ENCODE peak calls at places on chromosomes 6 and 20, in four cellular contexts. One of them, this sample, is unnamed.

GRCh38 chr20:34249291-34249690 is 8.1 kb downstream of the ASIP start:
- DNase-seq in AG08396: no peak
- DNase-seq in left ventricle myocardium inferior: no peak
- DNase-seq in GM03348: peak
- DNase-seq in this sample: peak

GRCh38 chr6:1736346-1737105 is 126.8 kb downstream of the FOXC1 start:
- DNase-seq in AG08396: no peak
- DNase-seq in left ventricle myocardium inferior: no peak
- DNase-seq in GM03348: no peak
- DNase-seq in this sample: no peak

GRCh38 chr6:4615891-4616290 is 160.3 kb upstream of the CDYL start:
- DNase-seq in AG08396: no peak
- DNase-seq in left ventricle myocardium inferior: peak
- DNase-seq in GM03348: peak
- DNase-seq in this sample: no peak

GRCh38 chr6:37826188-37826587 is 6.7 kb downstream of the ZFAND3 start:
- DNase-seq in AG08396: no peak
- DNase-seq in left ventricle myocardium inferior: no peak
- DNase-seq in GM03348: peak
- DNase-seq in this sample: no peak

GRCh38 chr6:35219683-35220326 is 6.0 kb downstream of the SCUBE3 start:
- DNase-seq in AG08396: no peak
- DNase-seq in left ventricle myocardium inferior: no peak
- DNase-seq in GM03348: no peak
- DNase-seq in this sample: no peak

GRCh38 chr20:41171736-41172295 is 34.5 kb downstream of the PLCG1 start:
- DNase-seq in AG08396: no peak
- DNase-seq in left ventricle myocardium inferior: no peak
- DNase-seq in GM03348: no peak
- DNase-seq in this sample: no peak

GRCh38 chr6:38713812-38714211 is 1.3 kb upstream of the DNAH8 start:
- DNase-seq in AG08396: no peak
- DNase-seq in left ventricle myocardium inferior: no peak
- DNase-seq in GM03348: no peak
- DNase-seq in this sample: peak

GRCh38 chr6:133835901-133836300 is 53.0 kb upstream of the TCF21 start:
- DNase-seq in AG08396: no peak
- DNase-seq in left ventricle myocardium inferior: no peak
- DNase-seq in GM03348: no peak
- DNase-seq in this sample: no peak

GRCh38 chr6:100099189-100100074 is 105.4 kb upstream of the MCHR2 start:
- DNase-seq in AG08396: no peak
- DNase-seq in left ventricle myocardium inferior: no peak
- DNase-seq in GM03348: peak
- DNase-seq in this sample: no peak

GRCh38 chr6:149862901-149863595 is 1.1 kb downstream of the LRP11 start:
- DNase-seq in AG08396: peak
- DNase-seq in left ventricle myocardium inferior: peak
- DNase-seq in GM03348: peak
- DNase-seq in this sample: peak

GRCh38 chr20:46683939-46684750 is 5.1 kb downstream of the TP53RK start:
- DNase-seq in AG08396: peak
- DNase-seq in left ventricle myocardium inferior: peak
- DNase-seq in GM03348: peak
- DNase-seq in this sample: no peak

GRCh38 chr6:64520050-64520449 is 884.4 kb downstream of the PHF3 start:
- DNase-seq in AG08396: peak
- DNase-seq in left ventricle myocardium inferior: no peak
- DNase-seq in GM03348: peak
- DNase-seq in this sample: peak

GRCh38 chr6:134342972-134343371 is 25.1 kb upstream of the SGK1 start:
- DNase-seq in AG08396: no peak
- DNase-seq in left ventricle myocardium inferior: peak
- DNase-seq in GM03348: no peak
- DNase-seq in this sample: no peak

GRCh38 chr20:454951-455350 is 7.4 kb downstream of the TBC1D20 start:
- DNase-seq in AG08396: no peak
- DNase-seq in left ventricle myocardium inferior: no peak
- DNase-seq in GM03348: no peak
- DNase-seq in this sample: no peak

GRCh38 chr6:20716865-20717264 is 182.6 kb downstream of the CDKAL1 start:
- DNase-seq in AG08396: no peak
- DNase-seq in left ventricle myocardium inferior: no peak
- DNase-seq in GM03348: no peak
- DNase-seq in this sample: no peak